ENCODE peak calls at places on chromosomes 1 and 21, in nine cellular contexts. One of them, this sample, is unnamed.

GRCh38 chr1:25922633-25923567 is 16.7 kb upstream of the STMN1 start:
- DNase-seq in DMS 273 treated with DMSO at 0.1 percent for 48 hours: no peak
- DNase-seq in T47D: no peak
- DNase-seq in ecto neural progenitor cell: peak
- DNase-seq in cardiac fibroblast: peak
- DNase-seq in nephron progenitor cell: peak
- DNase-seq in AG08395: peak
- DNase-seq in astrocyte of the spinal cord: peak
- DNase-seq in NCI-H1105 treated with DMSO at 0.1 percent for 48 hours: peak
- DNase-seq in this sample: peak

GRCh38 chr1:35544976-35545375 is 12.2 kb downstream of the KIAA0319L start:
- DNase-seq in DMS 273 treated with DMSO at 0.1 percent for 48 hours: peak
- DNase-seq in T47D: no peak
- DNase-seq in ecto neural progenitor cell: peak
- DNase-seq in cardiac fibroblast: peak
- DNase-seq in nephron progenitor cell: peak
- DNase-seq in AG08395: peak
- DNase-seq in astrocyte of the spinal cord: no peak
- DNase-seq in NCI-H1105 treated with DMSO at 0.1 percent for 48 hours: peak
- DNase-seq in this sample: peak

GRCh38 chr1:188825471-188825870 is 1652.2 kb downstream of the BRINP3 start:
- DNase-seq in DMS 273 treated with DMSO at 0.1 percent for 48 hours: no peak
- DNase-seq in T47D: no peak
- DNase-seq in ecto neural progenitor cell: no peak
- DNase-seq in cardiac fibroblast: no peak
- DNase-seq in nephron progenitor cell: no peak
- DNase-seq in AG08395: no peak
- DNase-seq in astrocyte of the spinal cord: no peak
- DNase-seq in NCI-H1105 treated with DMSO at 0.1 percent for 48 hours: no peak
- DNase-seq in this sample: no peak

GRCh38 chr1:221117548-221117951 is 238.3 kb downstream of the HLX start:
- DNase-seq in DMS 273 treated with DMSO at 0.1 percent for 48 hours: no peak
- DNase-seq in T47D: no peak
- DNase-seq in ecto neural progenitor cell: no peak
- DNase-seq in cardiac fibroblast: peak
- DNase-seq in nephron progenitor cell: no peak
- DNase-seq in AG08395: peak
- DNase-seq in astrocyte of the spinal cord: peak
- DNase-seq in NCI-H1105 treated with DMSO at 0.1 percent for 48 hours: peak
- DNase-seq in this sample: peak

GRCh38 chr21:45618287-45618686 is 25.2 kb upstream of the PCBP3 start:
- DNase-seq in DMS 273 treated with DMSO at 0.1 percent for 48 hours: no peak
- DNase-seq in T47D: no peak
- DNase-seq in ecto neural progenitor cell: no peak
- DNase-seq in cardiac fibroblast: peak
- DNase-seq in nephron progenitor cell: no peak
- DNase-seq in AG08395: peak
- DNase-seq in astrocyte of the spinal cord: peak
- DNase-seq in NCI-H1105 treated with DMSO at 0.1 percent for 48 hours: no peak
- DNase-seq in this sample: peak

GRCh38 chr1:218304281-218305039 is 19.4 kb downstream of the RRP15 start:
- DNase-seq in DMS 273 treated with DMSO at 0.1 percent for 48 hours: no peak
- DNase-seq in T47D: no peak
- DNase-seq in ecto neural progenitor cell: no peak
- DNase-seq in cardiac fibroblast: peak
- DNase-seq in nephron progenitor cell: no peak
- DNase-seq in AG08395: no peak
- DNase-seq in astrocyte of the spinal cord: peak
- DNase-seq in NCI-H1105 treated with DMSO at 0.1 percent for 48 hours: peak
- DNase-seq in this sample: no peak

GRCh38 chr1:8813016-8813763 is 4.2 kb downstream of the RERE start:
- DNase-seq in DMS 273 treated with DMSO at 0.1 percent for 48 hours: no peak
- DNase-seq in T47D: no peak
- DNase-seq in ecto neural progenitor cell: no peak
- DNase-seq in cardiac fibroblast: peak
- DNase-seq in nephron progenitor cell: no peak
- DNase-seq in AG08395: no peak
- DNase-seq in astrocyte of the spinal cord: peak
- DNase-seq in NCI-H1105 treated with DMSO at 0.1 percent for 48 hours: no peak
- DNase-seq in this sample: peak

GRCh38 chr21:42059721-42060120 is 11.4 kb upstream of the UMODL1 start:
- DNase-seq in DMS 273 treated with DMSO at 0.1 percent for 48 hours: no peak
- DNase-seq in T47D: no peak
- DNase-seq in ecto neural progenitor cell: no peak
- DNase-seq in cardiac fibroblast: no peak
- DNase-seq in nephron progenitor cell: no peak
- DNase-seq in AG08395: no peak
- DNase-seq in astrocyte of the spinal cord: no peak
- DNase-seq in NCI-H1105 treated with DMSO at 0.1 percent for 48 hours: no peak
- DNase-seq in this sample: no peak

GRCh38 chr21:36854391-36854790 is 112.1 kb downstream of the HLCS start:
- DNase-seq in DMS 273 treated with DMSO at 0.1 percent for 48 hours: no peak
- DNase-seq in T47D: no peak
- DNase-seq in ecto neural progenitor cell: peak
- DNase-seq in cardiac fibroblast: peak
- DNase-seq in nephron progenitor cell: peak
- DNase-seq in AG08395: peak
- DNase-seq in astrocyte of the spinal cord: peak
- DNase-seq in NCI-H1105 treated with DMSO at 0.1 percent for 48 hours: no peak
- DNase-seq in this sample: peak

GRCh38 chr1:52358851-52359497 is 7.0 kb downstream of the CC2D1B start:
- DNase-seq in DMS 273 treated with DMSO at 0.1 percent for 48 hours: no peak
- DNase-seq in T47D: no peak
- DNase-seq in ecto neural progenitor cell: no peak
- DNase-seq in cardiac fibroblast: no peak
- DNase-seq in nephron progenitor cell: no peak
- DNase-seq in AG08395: no peak
- DNase-seq in astrocyte of the spinal cord: no peak
- DNase-seq in NCI-H1105 treated with DMSO at 0.1 percent for 48 hours: no peak
- DNase-seq in this sample: no peak

GRCh38 chr21:45513003-45513706 is 29.1 kb downstream of the SLC19A1 start:
- DNase-seq in DMS 273 treated with DMSO at 0.1 percent for 48 hours: no peak
- DNase-seq in T47D: peak
- DNase-seq in ecto neural progenitor cell: no peak
- DNase-seq in cardiac fibroblast: no peak
- DNase-seq in nephron progenitor cell: no peak
- DNase-seq in AG08395: no peak
- DNase-seq in astrocyte of the spinal cord: no peak
- DNase-seq in NCI-H1105 treated with DMSO at 0.1 percent for 48 hours: no peak
- DNase-seq in this sample: no peak

GRCh38 chr1:55352801-55353180 is 137.6 kb upstream of the USP24 start:
- DNase-seq in DMS 273 treated with DMSO at 0.1 percent for 48 hours: no peak
- DNase-seq in T47D: no peak
- DNase-seq in ecto neural progenitor cell: no peak
- DNase-seq in cardiac fibroblast: no peak
- DNase-seq in nephron progenitor cell: no peak
- DNase-seq in AG08395: no peak
- DNase-seq in astrocyte of the spinal cord: no peak
- DNase-seq in NCI-H1105 treated with DMSO at 0.1 percent for 48 hours: no peak
- DNase-seq in this sample: no peak

GRCh38 chr1:1841575-1841991 is 49.3 kb downstream of the GNB1 start:
- DNase-seq in DMS 273 treated with DMSO at 0.1 percent for 48 hours: no peak
- DNase-seq in T47D: no peak
- DNase-seq in ecto neural progenitor cell: no peak
- DNase-seq in cardiac fibroblast: peak
- DNase-seq in nephron progenitor cell: no peak
- DNase-seq in AG08395: peak
- DNase-seq in astrocyte of the spinal cord: no peak
- DNase-seq in NCI-H1105 treated with DMSO at 0.1 percent for 48 hours: no peak
- DNase-seq in this sample: peak

GRCh38 chr1:42806171-42806570 is 10.8 kb upstream of the ERMAP start:
- DNase-seq in DMS 273 treated with DMSO at 0.1 percent for 48 hours: no peak
- DNase-seq in T47D: no peak
- DNase-seq in ecto neural progenitor cell: no peak
- DNase-seq in cardiac fibroblast: no peak
- DNase-seq in nephron progenitor cell: no peak
- DNase-seq in AG08395: no peak
- DNase-seq in astrocyte of the spinal cord: no peak
- DNase-seq in NCI-H1105 treated with DMSO at 0.1 percent for 48 hours: no peak
- DNase-seq in this sample: no peak

GRCh38 chr1:183195146-183195571 is 9.1 kb downstream of the LAMC2 start:
- DNase-seq in DMS 273 treated with DMSO at 0.1 percent for 48 hours: no peak
- DNase-seq in T47D: no peak
- DNase-seq in ecto neural progenitor cell: no peak
- DNase-seq in cardiac fibroblast: peak
- DNase-seq in nephron progenitor cell: no peak
- DNase-seq in AG08395: peak
- DNase-seq in astrocyte of the spinal cord: no peak
- DNase-seq in NCI-H1105 treated with DMSO at 0.1 percent for 48 hours: no peak
- DNase-seq in this sample: peak

GRCh38 chr1:28855469-28855944 is 43.5 kb downstream of the OPRD1 start:
- DNase-seq in DMS 273 treated with DMSO at 0.1 percent for 48 hours: no peak
- DNase-seq in T47D: no peak
- DNase-seq in ecto neural progenitor cell: no peak
- DNase-seq in cardiac fibroblast: peak
- DNase-seq in nephron progenitor cell: no peak
- DNase-seq in AG08395: no peak
- DNase-seq in astrocyte of the spinal cord: no peak
- DNase-seq in NCI-H1105 treated with DMSO at 0.1 percent for 48 hours: no peak
- DNase-seq in this sample: peak

GRCh38 chr1:111281411-111281810 is 9.2 kb upstream of the CHIA start:
- DNase-seq in DMS 273 treated with DMSO at 0.1 percent for 48 hours: no peak
- DNase-seq in T47D: no peak
- DNase-seq in ecto neural progenitor cell: no peak
- DNase-seq in cardiac fibroblast: no peak
- DNase-seq in nephron progenitor cell: no peak
- DNase-seq in AG08395: no peak
- DNase-seq in astrocyte of the spinal cord: no peak
- DNase-seq in NCI-H1105 treated with DMSO at 0.1 percent for 48 hours: peak
- DNase-seq in this sample: peak

GRCh38 chr1:213622365-213623087 is 365.2 kb upstream of the PROX1 start:
- DNase-seq in DMS 273 treated with DMSO at 0.1 percent for 48 hours: no peak
- DNase-seq in T47D: no peak
- DNase-seq in ecto neural progenitor cell: no peak
- DNase-seq in cardiac fibroblast: no peak
- DNase-seq in nephron progenitor cell: peak
- DNase-seq in AG08395: no peak
- DNase-seq in astrocyte of the spinal cord: no peak
- DNase-seq in NCI-H1105 treated with DMSO at 0.1 percent for 48 hours: no peak
- DNase-seq in this sample: peak

GRCh38 chr1:39190096-39190495 is 14.4 kb upstream of the MACF1 start:
- DNase-seq in DMS 273 treated with DMSO at 0.1 percent for 48 hours: no peak
- DNase-seq in T47D: no peak
- DNase-seq in ecto neural progenitor cell: no peak
- DNase-seq in cardiac fibroblast: no peak
- DNase-seq in nephron progenitor cell: no peak
- DNase-seq in AG08395: no peak
- DNase-seq in astrocyte of the spinal cord: no peak
- DNase-seq in NCI-H1105 treated with DMSO at 0.1 percent for 48 hours: no peak
- DNase-seq in this sample: no peak

GRCh38 chr1:248924696-248925532 is 18.9 kb downstream of the PGBD2 start:
- DNase-seq in DMS 273 treated with DMSO at 0.1 percent for 48 hours: peak
- DNase-seq in T47D: peak
- DNase-seq in ecto neural progenitor cell: no peak
- DNase-seq in cardiac fibroblast: peak
- DNase-seq in nephron progenitor cell: peak
- DNase-seq in AG08395: peak
- DNase-seq in astrocyte of the spinal cord: peak
- DNase-seq in NCI-H1105 treated with DMSO at 0.1 percent for 48 hours: peak
- DNase-seq in this sample: peak

GRCh38 chr1:175894543-175894942 is 151.1 kb upstream of the TNR start:
- DNase-seq in DMS 273 treated with DMSO at 0.1 percent for 48 hours: no peak
- DNase-seq in T47D: no peak
- DNase-seq in ecto neural progenitor cell: no peak
- DNase-seq in cardiac fibroblast: no peak
- DNase-seq in nephron progenitor cell: no peak
- DNase-seq in AG08395: no peak
- DNase-seq in astrocyte of the spinal cord: no peak
- DNase-seq in NCI-H1105 treated with DMSO at 0.1 percent for 48 hours: no peak
- DNase-seq in this sample: no peak

GRCh38 chr1:176752505-176752904 is 289.5 kb downstream of the PAPPA2 start:
- DNase-seq in DMS 273 treated with DMSO at 0.1 percent for 48 hours: no peak
- DNase-seq in T47D: no peak
- DNase-seq in ecto neural progenitor cell: no peak
- DNase-seq in cardiac fibroblast: no peak
- DNase-seq in nephron progenitor cell: no peak
- DNase-seq in AG08395: no peak
- DNase-seq in astrocyte of the spinal cord: no peak
- DNase-seq in NCI-H1105 treated with DMSO at 0.1 percent for 48 hours: no peak
- DNase-seq in this sample: peak

GRCh38 chr1:91170571-91170970 is 148.7 kb upstream of the ZNF644 start:
- DNase-seq in DMS 273 treated with DMSO at 0.1 percent for 48 hours: no peak
- DNase-seq in T47D: no peak
- DNase-seq in ecto neural progenitor cell: no peak
- DNase-seq in cardiac fibroblast: no peak
- DNase-seq in nephron progenitor cell: no peak
- DNase-seq in AG08395: no peak
- DNase-seq in astrocyte of the spinal cord: no peak
- DNase-seq in NCI-H1105 treated with DMSO at 0.1 percent for 48 hours: no peak
- DNase-seq in this sample: no peak

GRCh38 chr1:3096360-3096759 is 27.4 kb downstream of the PRDM16 start:
- DNase-seq in DMS 273 treated with DMSO at 0.1 percent for 48 hours: no peak
- DNase-seq in T47D: no peak
- DNase-seq in ecto neural progenitor cell: no peak
- DNase-seq in cardiac fibroblast: no peak
- DNase-seq in nephron progenitor cell: no peak
- DNase-seq in AG08395: no peak
- DNase-seq in astrocyte of the spinal cord: no peak
- DNase-seq in NCI-H1105 treated with DMSO at 0.1 percent for 48 hours: no peak
- DNase-seq in this sample: no peak

GRCh38 chr1:22761821-22762220 is 51.2 kb downstream of the EPHB2 start:
- DNase-seq in DMS 273 treated with DMSO at 0.1 percent for 48 hours: no peak
- DNase-seq in T47D: no peak
- DNase-seq in ecto neural progenitor cell: no peak
- DNase-seq in cardiac fibroblast: no peak
- DNase-seq in nephron progenitor cell: no peak
- DNase-seq in AG08395: no peak
- DNase-seq in astrocyte of the spinal cord: no peak
- DNase-seq in NCI-H1105 treated with DMSO at 0.1 percent for 48 hours: no peak
- DNase-seq in this sample: no peak

GRCh38 chr1:182245040-182245439 is 146.6 kb downstream of the GLUL start:
- DNase-seq in DMS 273 treated with DMSO at 0.1 percent for 48 hours: no peak
- DNase-seq in T47D: no peak
- DNase-seq in ecto neural progenitor cell: no peak
- DNase-seq in cardiac fibroblast: no peak
- DNase-seq in nephron progenitor cell: no peak
- DNase-seq in AG08395: no peak
- DNase-seq in astrocyte of the spinal cord: no peak
- DNase-seq in NCI-H1105 treated with DMSO at 0.1 percent for 48 hours: no peak
- DNase-seq in this sample: no peak

GRCh38 chr1:235127774-235128452 is 724 bp downstream of the TOMM20 start:
- DNase-seq in DMS 273 treated with DMSO at 0.1 percent for 48 hours: peak
- DNase-seq in T47D: no peak
- DNase-seq in ecto neural progenitor cell: no peak
- DNase-seq in cardiac fibroblast: no peak
- DNase-seq in nephron progenitor cell: no peak
- DNase-seq in AG08395: no peak
- DNase-seq in astrocyte of the spinal cord: peak
- DNase-seq in NCI-H1105 treated with DMSO at 0.1 percent for 48 hours: no peak
- DNase-seq in this sample: peak

GRCh38 chr1:29949676-29950075 is 713.4 kb downstream of the PTPRU start:
- DNase-seq in DMS 273 treated with DMSO at 0.1 percent for 48 hours: no peak
- DNase-seq in T47D: no peak
- DNase-seq in ecto neural progenitor cell: no peak
- DNase-seq in cardiac fibroblast: no peak
- DNase-seq in nephron progenitor cell: no peak
- DNase-seq in AG08395: no peak
- DNase-seq in astrocyte of the spinal cord: no peak
- DNase-seq in NCI-H1105 treated with DMSO at 0.1 percent for 48 hours: no peak
- DNase-seq in this sample: no peak

GRCh38 chr1:14522331-14523241 is 75.9 kb upstream of the KAZN start:
- DNase-seq in DMS 273 treated with DMSO at 0.1 percent for 48 hours: no peak
- DNase-seq in T47D: no peak
- DNase-seq in ecto neural progenitor cell: no peak
- DNase-seq in cardiac fibroblast: peak
- DNase-seq in nephron progenitor cell: no peak
- DNase-seq in AG08395: peak
- DNase-seq in astrocyte of the spinal cord: peak
- DNase-seq in NCI-H1105 treated with DMSO at 0.1 percent for 48 hours: no peak
- DNase-seq in this sample: peak

GRCh38 chr1:27601771-27602509 is 2.0 kb downstream of the AHDC1 start:
- DNase-seq in DMS 273 treated with DMSO at 0.1 percent for 48 hours: no peak
- DNase-seq in T47D: peak
- DNase-seq in ecto neural progenitor cell: peak
- DNase-seq in cardiac fibroblast: no peak
- DNase-seq in nephron progenitor cell: peak
- DNase-seq in AG08395: no peak
- DNase-seq in astrocyte of the spinal cord: no peak
- DNase-seq in NCI-H1105 treated with DMSO at 0.1 percent for 48 hours: no peak
- DNase-seq in this sample: peak

GRCh38 chr1:64514197-64514765 is 44.4 kb downstream of the CACHD1 start:
- DNase-seq in DMS 273 treated with DMSO at 0.1 percent for 48 hours: peak
- DNase-seq in T47D: no peak
- DNase-seq in ecto neural progenitor cell: no peak
- DNase-seq in cardiac fibroblast: peak
- DNase-seq in nephron progenitor cell: no peak
- DNase-seq in AG08395: peak
- DNase-seq in astrocyte of the spinal cord: peak
- DNase-seq in NCI-H1105 treated with DMSO at 0.1 percent for 48 hours: no peak
- DNase-seq in this sample: peak

This sample was measured in GM23248.